ENCODE peak calls at places on chromosomes 13 and 19, in five cellular contexts. G is stimulated activated CD4-positive, alpha-beta T cell treated with anti-CD3 and anti-CD28 coated beads, TNF-alpha, amount 100 ng/mL, for 24 hours; K is PC-3; A is GM04503; P is activated T-cell treated with anti-CD3 and anti-CD28 coated beads, Interleukin-2, amount 50 U/mL, for 72 hours. M is an unnamed sample.

GRCh38 chr19:3097442-3097871 is 3.3 kb downstream of the GNA11 start:
- DNase-seq in A (no peak), P (no peak), G (no peak), K (no peak), M (no peak)

GRCh38 chr13:20340136-20340758 is 108.1 kb upstream of the GJB6 start:
- DNase-seq in A (no peak), G (no peak), P (no peak), K (no peak), M (no peak)

GRCh38 chr13:100156786-100157185 is 67.9 kb downstream of the PCCA start:
- DNase-seq in G (no peak), A (no peak), K (peak; percentile 82), P (no peak), M (no peak)

GRCh38 chr19:2732157-2732725 is 7.6 kb downstream of the SLC39A3 start:
- DNase-seq in A (no peak), P (no peak), G (no peak), K (no peak), M (no peak)

GRCh38 chr19:6736169-6736916 is 1.0 kb downstream of the GPR108 start:
- DNase-seq in G (peak; percentile 28), P (peak; percentile 76), A (no peak), K (peak; percentile 85), M (peak; percentile 84)

GRCh38 chr19:2049741-2050348 is 1.2 kb downstream of the MKNK2 start:
- DNase-seq in A (peak; percentile 33), G (peak; percentile 40), K (peak; percentile 67), P (peak; percentile 63), M (peak; percentile 85)

GRCh38 chr13:41177616-41178015 is 16.8 kb downstream of the KBTBD7 start:
- DNase-seq in K (no peak), A (no peak), G (no peak), P (no peak), M (no peak)

GRCh38 chr13:113120300-113121182 is 2.1 kb upstream of the F10 start:
- DNase-seq in P (no peak), K (no peak), G (no peak), A (no peak), M (no peak)

GRCh38 chr19:31054430-31054829 is 294.8 kb downstream of the TSHZ3 start:
- DNase-seq in A (no peak), K (no peak), P (peak; percentile 39), G (peak; percentile 4), M (no peak)

GRCh38 chr13:27523345-27524073 is 73.1 kb upstream of the MTIF3 start:
- DNase-seq in K (no peak), A (no peak), G (no peak), P (no peak), M (no peak)